ENCODE peak calls at places on chromosomes 6 and 20, in six cellular contexts. One of them, this sample, is unnamed.

GRCh38 chr6:118283759-118284158 is 264.3 kb upstream of the PLN start:
- DNase-seq in Right ventricle myocardium superior: no peak
- DNase-seq in stimulated activated CD4-positive, alpha-beta T cell treated with anti-CD3 and anti-CD28 coated beads, Interleukin-4, amount 100 ng/mL, for 48 hours: peak; percentile 17
- DNase-seq in BJ: peak; percentile 6
- DNase-seq in hypothalamus: no peak
- DNase-seq in tibial artery: peak; percentile 32
- DNase-seq in this sample: peak; percentile 66

GRCh38 chr20:5039255-5039657 is 37.9 kb upstream of the SLC23A2 start:
- DNase-seq in Right ventricle myocardium superior: no peak
- DNase-seq in stimulated activated CD4-positive, alpha-beta T cell treated with anti-CD3 and anti-CD28 coated beads, Interleukin-4, amount 100 ng/mL, for 48 hours: no peak
- DNase-seq in BJ: no peak
- DNase-seq in hypothalamus: no peak
- DNase-seq in tibial artery: no peak
- DNase-seq in this sample: no peak

GRCh38 chr6:67606905-67607828 is 1027.9 kb upstream of the ADGRB3 start:
- DNase-seq in Right ventricle myocardium superior: no peak
- DNase-seq in stimulated activated CD4-positive, alpha-beta T cell treated with anti-CD3 and anti-CD28 coated beads, Interleukin-4, amount 100 ng/mL, for 48 hours: no peak
- DNase-seq in BJ: no peak
- DNase-seq in hypothalamus: no peak
- DNase-seq in tibial artery: no peak
- DNase-seq in this sample: no peak

GRCh38 chr6:139030211-139030530 is 1.6 kb downstream of the ABRACL start:
- DNase-seq in Right ventricle myocardium superior: no peak
- DNase-seq in stimulated activated CD4-positive, alpha-beta T cell treated with anti-CD3 and anti-CD28 coated beads, Interleukin-4, amount 100 ng/mL, for 48 hours: no peak
- DNase-seq in BJ: no peak
- DNase-seq in hypothalamus: no peak
- DNase-seq in tibial artery: no peak
- DNase-seq in this sample: no peak

GRCh38 chr6:27582928-27583725 is 110.2 kb upstream of the ZNF184 start:
- DNase-seq in Right ventricle myocardium superior: no peak
- DNase-seq in stimulated activated CD4-positive, alpha-beta T cell treated with anti-CD3 and anti-CD28 coated beads, Interleukin-4, amount 100 ng/mL, for 48 hours: peak; percentile 56
- DNase-seq in BJ: no peak
- DNase-seq in hypothalamus: no peak
- DNase-seq in tibial artery: no peak
- DNase-seq in this sample: peak; percentile 69

GRCh38 chr6:125445054-125445453 is 143.3 kb upstream of the HDDC2 start:
- DNase-seq in Right ventricle myocardium superior: no peak
- DNase-seq in stimulated activated CD4-positive, alpha-beta T cell treated with anti-CD3 and anti-CD28 coated beads, Interleukin-4, amount 100 ng/mL, for 48 hours: no peak
- DNase-seq in BJ: no peak
- DNase-seq in hypothalamus: no peak
- DNase-seq in tibial artery: peak; percentile 43
- DNase-seq in this sample: no peak

GRCh38 chr6:20056350-20056992 is 155.8 kb downstream of the MBOAT1 start:
- DNase-seq in Right ventricle myocardium superior: no peak
- DNase-seq in stimulated activated CD4-positive, alpha-beta T cell treated with anti-CD3 and anti-CD28 coated beads, Interleukin-4, amount 100 ng/mL, for 48 hours: no peak
- DNase-seq in BJ: no peak
- DNase-seq in hypothalamus: no peak
- DNase-seq in tibial artery: no peak
- DNase-seq in this sample: peak; percentile 46

GRCh38 chr20:36808317-36809257 is 35.0 kb upstream of the DSN1 start:
- DNase-seq in Right ventricle myocardium superior: peak; percentile 83
- DNase-seq in stimulated activated CD4-positive, alpha-beta T cell treated with anti-CD3 and anti-CD28 coated beads, Interleukin-4, amount 100 ng/mL, for 48 hours: peak; percentile 76
- DNase-seq in BJ: no peak
- DNase-seq in hypothalamus: no peak
- DNase-seq in tibial artery: peak; percentile 57
- DNase-seq in this sample: peak; percentile 24

GRCh38 chr20:50085481-50086365 is 27.2 kb downstream of the UBE2V1 start:
- DNase-seq in Right ventricle myocardium superior: peak; percentile 40
- DNase-seq in stimulated activated CD4-positive, alpha-beta T cell treated with anti-CD3 and anti-CD28 coated beads, Interleukin-4, amount 100 ng/mL, for 48 hours: no peak
- DNase-seq in BJ: no peak
- DNase-seq in hypothalamus: no peak
- DNase-seq in tibial artery: peak; percentile 32
- DNase-seq in this sample: peak; percentile 47

GRCh38 chr6:113461153-113461897 is 395.8 kb upstream of the MARCKS start:
- DNase-seq in Right ventricle myocardium superior: no peak
- DNase-seq in stimulated activated CD4-positive, alpha-beta T cell treated with anti-CD3 and anti-CD28 coated beads, Interleukin-4, amount 100 ng/mL, for 48 hours: no peak
- DNase-seq in BJ: no peak
- DNase-seq in hypothalamus: no peak
- DNase-seq in tibial artery: no peak
- DNase-seq in this sample: no peak

GRCh38 chr6:153553627-153554026 is 422.5 kb upstream of the RGS17 start:
- DNase-seq in Right ventricle myocardium superior: no peak
- DNase-seq in stimulated activated CD4-positive, alpha-beta T cell treated with anti-CD3 and anti-CD28 coated beads, Interleukin-4, amount 100 ng/mL, for 48 hours: no peak
- DNase-seq in BJ: no peak
- DNase-seq in hypothalamus: no peak
- DNase-seq in tibial artery: no peak
- DNase-seq in this sample: peak; percentile 11

This sample was measured in foreskin melanocyte.